ENCODE peak calls at places on chromosomes 13 and 19, in four cellular contexts. One of them, this sample, is unnamed.

GRCh38 chr13:103275708-103276107 is 209.5 kb upstream of the SLC10A2 start:
- DNase-seq in EH: no peak
- DNase-seq in stimulated activated CD4-positive, alpha-beta T cell treated with anti-CD3 and anti-CD28 coated beads, Interleukin-1b, Interleukin-23, amount 100 ng/mL, for 1 hour: no peak
- DNase-seq in NCI-H2227 treated with DMSO at 0.1 percent for 48 hours: no peak
- DNase-seq in this sample: no peak

GRCh38 chr13:39129253-39129652 is 91.0 kb downstream of the NHLRC3 start:
- DNase-seq in stimulated activated CD4-positive, alpha-beta T cell treated with anti-CD3 and anti-CD28 coated beads, Interleukin-1b, Interleukin-23, amount 100 ng/mL, for 1 hour: no peak
- DNase-seq in EH: no peak
- DNase-seq in NCI-H2227 treated with DMSO at 0.1 percent for 48 hours: no peak
- DNase-seq in this sample: no peak

GRCh38 chr13:49454388-49455015 is 10.4 kb downstream of the SETDB2 start:
- DNase-seq in EH: peak
- DNase-seq in stimulated activated CD4-positive, alpha-beta T cell treated with anti-CD3 and anti-CD28 coated beads, Interleukin-1b, Interleukin-23, amount 100 ng/mL, for 1 hour: no peak
- DNase-seq in NCI-H2227 treated with DMSO at 0.1 percent for 48 hours: no peak
- DNase-seq in this sample: no peak

GRCh38 chr19:48630289-48631036 is 6.7 kb downstream of the DBP start:
- DNase-seq in EH: no peak
- DNase-seq in NCI-H2227 treated with DMSO at 0.1 percent for 48 hours: no peak
- DNase-seq in stimulated activated CD4-positive, alpha-beta T cell treated with anti-CD3 and anti-CD28 coated beads, Interleukin-1b, Interleukin-23, amount 100 ng/mL, for 1 hour: no peak
- DNase-seq in this sample: peak

GRCh38 chr13:112067121-112067741 is at the start of gene SOX1:
- DNase-seq in stimulated activated CD4-positive, alpha-beta T cell treated with anti-CD3 and anti-CD28 coated beads, Interleukin-1b, Interleukin-23, amount 100 ng/mL, for 1 hour: no peak
- DNase-seq in EH: no peak
- DNase-seq in NCI-H2227 treated with DMSO at 0.1 percent for 48 hours: peak
- DNase-seq in this sample: no peak

GRCh38 chr19:56477429-56478338 is 539 bp upstream of the ZNF667 start:
- DNase-seq in NCI-H2227 treated with DMSO at 0.1 percent for 48 hours: peak
- DNase-seq in EH: peak
- DNase-seq in stimulated activated CD4-positive, alpha-beta T cell treated with anti-CD3 and anti-CD28 coated beads, Interleukin-1b, Interleukin-23, amount 100 ng/mL, for 1 hour: no peak
- DNase-seq in this sample: peak

GRCh38 chr13:86161257-86161656 is 362.0 kb upstream of the SLITRK6 start:
- DNase-seq in EH: no peak
- DNase-seq in NCI-H2227 treated with DMSO at 0.1 percent for 48 hours: no peak
- DNase-seq in stimulated activated CD4-positive, alpha-beta T cell treated with anti-CD3 and anti-CD28 coated beads, Interleukin-1b, Interleukin-23, amount 100 ng/mL, for 1 hour: no peak
- DNase-seq in this sample: no peak

GRCh38 chr19:1273263-1274041 is 1.9 kb upstream of the FAM174C start:
- DNase-seq in stimulated activated CD4-positive, alpha-beta T cell treated with anti-CD3 and anti-CD28 coated beads, Interleukin-1b, Interleukin-23, amount 100 ng/mL, for 1 hour: no peak
- DNase-seq in NCI-H2227 treated with DMSO at 0.1 percent for 48 hours: no peak
- DNase-seq in EH: no peak
- DNase-seq in this sample: no peak

GRCh38 chr19:48329167-48329891 is 4.0 kb downstream of the EMP3 start:
- DNase-seq in NCI-H2227 treated with DMSO at 0.1 percent for 48 hours: no peak
- DNase-seq in EH: peak
- DNase-seq in stimulated activated CD4-positive, alpha-beta T cell treated with anti-CD3 and anti-CD28 coated beads, Interleukin-1b, Interleukin-23, amount 100 ng/mL, for 1 hour: no peak
- DNase-seq in this sample: no peak

GRCh38 chr19:48624067-48624594 is 4.8 kb downstream of the SPHK2 start:
- DNase-seq in EH: peak
- DNase-seq in NCI-H2227 treated with DMSO at 0.1 percent for 48 hours: peak
- DNase-seq in stimulated activated CD4-positive, alpha-beta T cell treated with anti-CD3 and anti-CD28 coated beads, Interleukin-1b, Interleukin-23, amount 100 ng/mL, for 1 hour: peak
- DNase-seq in this sample: peak

GRCh38 chr19:54481326-54481930 is 8.3 kb upstream of the CDC42EP5 start:
- DNase-seq in stimulated activated CD4-positive, alpha-beta T cell treated with anti-CD3 and anti-CD28 coated beads, Interleukin-1b, Interleukin-23, amount 100 ng/mL, for 1 hour: no peak
- DNase-seq in EH: peak
- DNase-seq in NCI-H2227 treated with DMSO at 0.1 percent for 48 hours: peak
- DNase-seq in this sample: no peak

GRCh38 chr19:4267101-4267900 is 11.8 kb upstream of the SHD start:
- DNase-seq in NCI-H2227 treated with DMSO at 0.1 percent for 48 hours: peak
- DNase-seq in EH: peak
- DNase-seq in stimulated activated CD4-positive, alpha-beta T cell treated with anti-CD3 and anti-CD28 coated beads, Interleukin-1b, Interleukin-23, amount 100 ng/mL, for 1 hour: no peak
- DNase-seq in this sample: peak

GRCh38 chr13:51675385-51675784 is 91.1 kb downstream of the WDFY2 start:
- DNase-seq in stimulated activated CD4-positive, alpha-beta T cell treated with anti-CD3 and anti-CD28 coated beads, Interleukin-1b, Interleukin-23, amount 100 ng/mL, for 1 hour: no peak
- DNase-seq in NCI-H2227 treated with DMSO at 0.1 percent for 48 hours: no peak
- DNase-seq in EH: no peak
- DNase-seq in this sample: no peak

GRCh38 chr19:41707871-41708371 is 505 bp upstream of the CEACAM5 start:
- DNase-seq in stimulated activated CD4-positive, alpha-beta T cell treated with anti-CD3 and anti-CD28 coated beads, Interleukin-1b, Interleukin-23, amount 100 ng/mL, for 1 hour: no peak
- DNase-seq in EH: no peak
- DNase-seq in NCI-H2227 treated with DMSO at 0.1 percent for 48 hours: no peak
- DNase-seq in this sample: no peak

GRCh38 chr13:34086281-34086680 is 268.3 kb downstream of the RFC3 start:
- DNase-seq in NCI-H2227 treated with DMSO at 0.1 percent for 48 hours: no peak
- DNase-seq in EH: no peak
- DNase-seq in stimulated activated CD4-positive, alpha-beta T cell treated with anti-CD3 and anti-CD28 coated beads, Interleukin-1b, Interleukin-23, amount 100 ng/mL, for 1 hour: no peak
- DNase-seq in this sample: no peak

GRCh38 chr13:39506559-39507390 is 96.2 kb downstream of the LHFPL6 start:
- DNase-seq in NCI-H2227 treated with DMSO at 0.1 percent for 48 hours: no peak
- DNase-seq in stimulated activated CD4-positive, alpha-beta T cell treated with anti-CD3 and anti-CD28 coated beads, Interleukin-1b, Interleukin-23, amount 100 ng/mL, for 1 hour: no peak
- DNase-seq in EH: peak
- DNase-seq in this sample: no peak

GRCh38 chr19:20279516-20279915 is 112.5 kb downstream of the ZNF486 start:
- DNase-seq in stimulated activated CD4-positive, alpha-beta T cell treated with anti-CD3 and anti-CD28 coated beads, Interleukin-1b, Interleukin-23, amount 100 ng/mL, for 1 hour: no peak
- DNase-seq in NCI-H2227 treated with DMSO at 0.1 percent for 48 hours: no peak
- DNase-seq in EH: no peak
- DNase-seq in this sample: no peak

GRCh38 chr19:17686592-17687042 is 1.5 kb downstream of the UNC13A start:
- DNase-seq in EH: peak
- DNase-seq in stimulated activated CD4-positive, alpha-beta T cell treated with anti-CD3 and anti-CD28 coated beads, Interleukin-1b, Interleukin-23, amount 100 ng/mL, for 1 hour: no peak
- DNase-seq in NCI-H2227 treated with DMSO at 0.1 percent for 48 hours: peak
- DNase-seq in this sample: no peak

This sample was measured in CMK.